ENCODE peak calls at places on chromosome 1, in five cellular contexts. One of them, this sample, is unnamed. For H3K9me3, the result is how much of the 10 kb centered on the place peaks cover.

GRCh38 chr1:198273901-198274300 is 117.1 kb downstream of the NEK7 start:
- DNase-seq in IMR-90: no peak
- DNase-seq in H1: no peak
- DNase-seq in mesenchymal stem cell: no peak
- DNase-seq in neuronal stem cell: no peak
- DNase-seq in this sample: no peak

GRCh38 chr1:226808501-226808900 is 61.9 kb upstream of the PSEN2 start:
- DNase-seq in mesenchymal stem cell: no peak
- DNase-seq in H1: no peak
- DNase-seq in IMR-90: no peak
- DNase-seq in neuronal stem cell: no peak
- DNase-seq in this sample: no peak

GRCh38 chr1:42965339-42965738 is 6.7 kb upstream of the SLC2A1 start:
- DNase-seq in neuronal stem cell: no peak
- DNase-seq in H1: no peak
- DNase-seq in mesenchymal stem cell: no peak
- DNase-seq in IMR-90: no peak
- DNase-seq in this sample: peak

GRCh38 chr1:65084068-65084467 is 63.9 kb upstream of the AK4 start:
- DNase-seq in mesenchymal stem cell: no peak
- DNase-seq in neuronal stem cell: no peak
- DNase-seq in IMR-90: no peak
- DNase-seq in H1: no peak
- DNase-seq in this sample: no peak

GRCh38 chr1:178939328-178939727 is 68.5 kb upstream of the ANGPTL1 start:
- DNase-seq in mesenchymal stem cell: no peak
- DNase-seq in neuronal stem cell: no peak
- DNase-seq in IMR-90: no peak
- DNase-seq in H1: no peak
- DNase-seq in this sample: no peak

GRCh38 chr1:219990782-219991510 is 55.4 kb downstream of the EPRS1 start:
- DNase-seq in mesenchymal stem cell: peak
- DNase-seq in IMR-90: peak
- DNase-seq in neuronal stem cell: peak
- DNase-seq in H1: no peak
- DNase-seq in this sample: no peak

GRCh38 chr1:35016406-35016805 is 15.3 kb downstream of the ZMYM6 start:
- DNase-seq in neuronal stem cell: no peak
- DNase-seq in mesenchymal stem cell: no peak
- DNase-seq in IMR-90: no peak
- DNase-seq in H1: no peak
- DNase-seq in this sample: no peak

GRCh38 chr1:15680131-15680530 is 4.0 kb upstream of the PLEKHM2 start:
- DNase-seq in neuronal stem cell: no peak
- DNase-seq in H1: no peak
- DNase-seq in mesenchymal stem cell: peak
- DNase-seq in IMR-90: peak
- DNase-seq in this sample: peak

GRCh38 chr1:181057079-181057478 is 23.3 kb downstream of the MR1 start:
- DNase-seq in neuronal stem cell: no peak
- DNase-seq in IMR-90: no peak
- DNase-seq in mesenchymal stem cell: peak
- DNase-seq in H1: no peak
- DNase-seq in this sample: no peak

GRCh38 chr1:55063562-55063942 is 24.2 kb downstream of the PCSK9 start:
- DNase-seq in neuronal stem cell: no peak
- DNase-seq in IMR-90: no peak
- DNase-seq in mesenchymal stem cell: no peak
- DNase-seq in H1: no peak
- DNase-seq in this sample: no peak

GRCh38 chr1:205458777-205459566 is 3.1 kb upstream of the BLACAT1 start:
- DNase-seq in IMR-90: peak
- DNase-seq in mesenchymal stem cell: peak
- DNase-seq in neuronal stem cell: no peak
- DNase-seq in H1: no peak
- DNase-seq in this sample: peak

GRCh38 chr1:156669794-156670193 is 7.4 kb downstream of the NES start:
- DNase-seq in IMR-90: no peak
- DNase-seq in neuronal stem cell: no peak
- DNase-seq in mesenchymal stem cell: no peak
- DNase-seq in H1: no peak
- DNase-seq in this sample: no peak

GRCh38 chr1:156667610-156667967 is 9.6 kb downstream of the NES start:
- DNase-seq in H1: no peak
- DNase-seq in neuronal stem cell: no peak
- DNase-seq in mesenchymal stem cell: peak
- DNase-seq in IMR-90: peak
- DNase-seq in this sample: no peak

GRCh38 chr1:156668801-156669637 is 8.2 kb downstream of the NES start:
- DNase-seq in neuronal stem cell: no peak
- DNase-seq in mesenchymal stem cell: no peak
- DNase-seq in H1: no peak
- DNase-seq in IMR-90: no peak
- DNase-seq in this sample: no peak

GRCh38 chr1:156666862-156667609 is 10.2 kb downstream of the NES start:
- DNase-seq in IMR-90: no peak
- DNase-seq in mesenchymal stem cell: no peak
- DNase-seq in H1: no peak
- DNase-seq in neuronal stem cell: no peak
- DNase-seq in this sample: peak

DNA sequence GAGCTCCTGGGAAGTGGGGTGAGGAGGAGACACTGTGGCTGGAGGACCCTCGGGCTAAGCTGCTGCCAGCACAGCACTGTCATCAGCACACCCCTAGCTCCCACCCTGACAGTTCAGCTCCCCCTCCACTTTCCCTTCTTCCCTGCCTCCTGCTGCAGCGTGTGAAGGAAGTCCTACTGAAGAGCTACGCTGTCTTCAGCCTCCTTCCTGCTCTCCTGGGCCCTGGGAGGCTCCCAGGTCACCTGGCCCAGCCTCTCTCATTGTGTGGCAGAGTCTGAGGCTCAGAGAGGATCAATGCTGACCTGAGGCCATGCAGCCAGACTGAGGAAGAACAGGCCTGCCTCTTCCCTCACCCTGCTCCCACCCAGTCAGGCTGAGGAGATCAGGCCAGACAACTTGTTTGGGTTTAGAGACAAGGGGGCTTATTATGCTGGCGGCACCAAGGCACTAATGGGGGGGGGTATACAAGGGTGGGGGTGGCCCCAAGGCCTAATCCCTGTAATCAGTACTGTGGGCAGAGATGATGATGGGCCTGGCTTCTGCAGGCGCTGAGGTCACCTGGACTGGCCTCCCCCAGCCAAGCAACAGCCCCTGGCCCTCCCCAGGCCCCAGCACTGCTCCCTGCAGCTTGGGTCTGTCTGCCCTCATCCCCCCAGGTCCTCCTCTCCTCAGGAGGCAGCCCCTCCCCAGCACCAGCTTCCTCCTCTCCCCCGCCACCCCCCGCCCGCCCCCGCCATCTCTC is 9.1 kb downstream of the NES start:
- DNase-seq in IMR-90: no peak
- DNase-seq in mesenchymal stem cell: no peak
- DNase-seq in H1: no peak
- DNase-seq in neuronal stem cell: no peak
- DNase-seq in this sample: no peak
- H3K14ac ChIP-seq in IMR-90: peak
- H3K14ac ChIP-seq in mesenchymal stem cell: no peak
- H3K14ac ChIP-seq in H1: no peak
- H3K14ac ChIP-seq in neuronal stem cell: peak
- H3K14ac ChIP-seq in this sample: peak

DNA sequence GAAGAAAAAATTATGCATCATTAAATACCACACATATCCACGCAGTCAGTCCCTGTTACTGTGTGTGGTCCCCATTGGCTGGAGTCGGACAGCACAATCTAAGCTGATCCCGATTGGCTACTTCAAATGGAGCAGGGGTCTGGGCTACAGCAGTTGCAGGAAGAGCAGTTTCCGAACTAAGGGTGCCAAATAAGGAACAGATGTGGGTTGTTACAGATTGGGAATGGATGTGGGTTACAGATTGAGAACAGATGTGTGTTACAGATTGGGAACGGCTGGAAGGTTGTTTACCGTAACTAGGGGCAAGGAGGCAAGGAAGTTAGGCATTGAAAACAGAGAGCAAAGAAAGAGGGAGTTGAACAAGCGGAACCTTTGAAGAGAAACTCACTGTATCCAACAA is 19.9 kb downstream of the OR2L13 start:
- DNase-seq in mesenchymal stem cell: no peak
- DNase-seq in H1: no peak
- DNase-seq in IMR-90: no peak
- DNase-seq in neuronal stem cell: no peak
- DNase-seq in this sample: no peak
- H3K9me3 ChIP-seq in mesenchymal stem cell: under half
- H3K9me3 ChIP-seq in H1: under half
- H3K9me3 ChIP-seq in IMR-90: under half
- H3K9me3 ChIP-seq in neuronal stem cell: under half
- H3K9me3 ChIP-seq in this sample: under half

GRCh38 chr1:7942701-7943029 is 2.0 kb upstream of the TNFRSF9 start:
- DNase-seq in mesenchymal stem cell: no peak
- DNase-seq in IMR-90: no peak
- DNase-seq in H1: no peak
- DNase-seq in neuronal stem cell: no peak
- DNase-seq in this sample: no peak
- H3K4me3 ChIP-seq in mesenchymal stem cell: no peak
- H3K4me3 ChIP-seq in IMR-90: no peak
- H3K4me3 ChIP-seq in H1: no peak
- H3K4me3 ChIP-seq in neuronal stem cell: no peak
- H3K4me3 ChIP-seq in this sample: no peak

DNA sequence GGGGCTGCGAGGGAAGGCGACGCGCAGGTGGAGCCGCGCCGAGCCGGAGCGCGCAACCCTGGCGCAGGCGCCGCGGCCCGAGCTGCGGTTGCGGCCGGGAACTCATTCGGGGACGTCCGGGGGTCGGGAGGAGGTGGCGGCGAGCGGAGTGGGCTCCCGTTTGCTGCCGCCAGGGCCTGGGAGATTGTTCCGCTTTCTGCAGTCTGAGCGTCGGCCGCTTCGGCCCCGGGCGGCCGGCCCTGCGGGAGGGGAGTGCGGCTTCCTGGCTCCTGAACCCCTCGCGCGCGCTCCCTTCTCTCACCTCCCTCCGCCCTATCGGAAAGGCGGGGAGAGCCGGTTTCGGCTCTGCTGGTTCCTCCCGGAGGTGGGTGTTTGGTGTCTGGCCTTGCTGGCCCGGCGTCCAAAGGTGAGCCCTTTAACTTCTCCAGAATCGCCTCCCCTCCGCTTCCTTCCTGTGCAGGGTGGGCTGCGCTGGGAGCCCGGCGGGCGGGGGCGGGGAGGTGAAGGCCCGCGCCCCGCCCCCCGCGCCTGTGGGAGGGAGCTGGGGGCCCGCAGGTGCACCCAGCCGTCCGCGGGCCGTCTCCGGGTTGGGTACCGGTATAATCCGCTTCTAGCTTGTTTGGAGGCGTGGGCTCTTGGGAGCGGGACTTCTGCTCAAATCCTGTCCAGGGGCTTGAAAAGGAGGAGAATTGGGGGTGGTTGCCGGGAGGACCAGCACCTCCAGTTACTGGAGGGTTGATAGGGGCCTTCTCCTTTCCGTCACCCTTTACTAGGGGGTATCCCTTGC is 683 bp downstream of the LRRC8D start:
- DNase-seq in mesenchymal stem cell: peak
- DNase-seq in IMR-90: peak
- DNase-seq in H1: no peak
- DNase-seq in neuronal stem cell: no peak
- DNase-seq in this sample: peak
- H3K14ac ChIP-seq in mesenchymal stem cell: no peak
- H3K14ac ChIP-seq in IMR-90: no peak
- H3K14ac ChIP-seq in H1: no peak
- H3K14ac ChIP-seq in neuronal stem cell: peak
- H3K14ac ChIP-seq in this sample: peak

GRCh38 chr1:247966520-247967204 is 1.6 kb downstream of the OR2AK2 start:
- DNase-seq in H1: no peak
- DNase-seq in neuronal stem cell: no peak
- DNase-seq in IMR-90: no peak
- DNase-seq in mesenchymal stem cell: no peak
- DNase-seq in this sample: no peak
- H3K9me3 ChIP-seq in H1: under half
- H3K9me3 ChIP-seq in neuronal stem cell: under half
- H3K9me3 ChIP-seq in IMR-90: under half
- H3K9me3 ChIP-seq in mesenchymal stem cell: under half
- H3K9me3 ChIP-seq in this sample: under half

GRCh38 chr1:207820568-207821463 is 69.0 kb downstream of the CD46 start:
- DNase-seq in H1: no peak
- DNase-seq in neuronal stem cell: no peak
- DNase-seq in IMR-90: no peak
- DNase-seq in mesenchymal stem cell: no peak
- DNase-seq in this sample: no peak

GRCh38 chr1:207823531-207823879 is 71.7 kb downstream of the CD46 start:
- DNase-seq in H1: no peak
- DNase-seq in neuronal stem cell: no peak
- DNase-seq in mesenchymal stem cell: no peak
- DNase-seq in IMR-90: no peak
- DNase-seq in this sample: no peak

GRCh38 chr1:207822602-207823451 is 71.0 kb downstream of the CD46 start:
- DNase-seq in neuronal stem cell: no peak
- DNase-seq in IMR-90: peak
- DNase-seq in mesenchymal stem cell: peak
- DNase-seq in H1: no peak
- DNase-seq in this sample: peak

GRCh38 chr1:207822124-207822601 is 70.3 kb downstream of the CD46 start:
- DNase-seq in H1: no peak
- DNase-seq in mesenchymal stem cell: no peak
- DNase-seq in neuronal stem cell: no peak
- DNase-seq in IMR-90: no peak
- DNase-seq in this sample: no peak

DNA sequence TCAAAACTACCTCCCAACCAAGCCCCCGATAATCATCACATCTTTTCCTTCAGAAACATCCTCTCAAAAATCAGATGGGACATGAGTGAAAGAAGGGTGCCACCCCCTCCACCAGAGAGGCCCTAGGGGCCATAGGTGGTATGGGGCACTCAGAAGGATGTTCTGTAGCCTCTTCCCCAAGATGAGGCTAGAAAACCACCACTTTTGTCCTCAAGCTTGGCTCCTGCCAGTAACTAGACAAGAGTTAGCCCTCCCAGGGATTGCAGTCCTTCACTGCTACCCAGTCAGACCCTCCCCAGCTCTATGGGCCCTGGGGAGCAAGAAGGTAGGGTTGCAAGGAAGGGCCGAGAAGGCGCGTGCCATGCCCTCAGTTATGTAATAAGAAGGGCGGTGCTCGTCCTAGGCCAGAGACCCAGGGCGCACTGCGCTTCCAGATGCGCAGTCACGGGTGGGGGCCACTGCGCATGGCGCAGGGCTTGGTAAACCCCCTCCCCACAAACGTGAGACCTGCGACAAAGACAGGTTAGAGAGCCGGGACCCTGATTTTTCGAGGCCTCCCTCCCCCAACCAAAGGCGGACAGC is 69.7 kb downstream of the CD46 start:
- DNase-seq in IMR-90: no peak
- DNase-seq in mesenchymal stem cell: no peak
- DNase-seq in H1: no peak
- DNase-seq in neuronal stem cell: no peak
- DNase-seq in this sample: no peak
- H3K4me3 ChIP-seq in IMR-90: no peak
- H3K4me3 ChIP-seq in mesenchymal stem cell: no peak
- H3K4me3 ChIP-seq in H1: no peak
- H3K4me3 ChIP-seq in neuronal stem cell: no peak
- H3K4me3 ChIP-seq in this sample: no peak

GRCh38 chr1:10634075-10634427 is 159.3 kb downstream of the PEX14 start:
- DNase-seq in mesenchymal stem cell: no peak
- DNase-seq in H1: no peak
- DNase-seq in IMR-90: no peak
- DNase-seq in neuronal stem cell: no peak
- DNase-seq in this sample: no peak
- H3K14ac ChIP-seq in mesenchymal stem cell: no peak
- H3K14ac ChIP-seq in H1: no peak
- H3K14ac ChIP-seq in IMR-90: no peak
- H3K14ac ChIP-seq in neuronal stem cell: peak
- H3K14ac ChIP-seq in this sample: no peak

GRCh38 chr1:246966502-246966901 is 34.8 kb upstream of the AHCTF1 start:
- DNase-seq in H1: no peak
- DNase-seq in mesenchymal stem cell: no peak
- DNase-seq in neuronal stem cell: no peak
- DNase-seq in IMR-90: no peak
- DNase-seq in this sample: no peak
- H3K9me3 ChIP-seq in H1: under half
- H3K9me3 ChIP-seq in mesenchymal stem cell: under half
- H3K9me3 ChIP-seq in neuronal stem cell: under half
- H3K9me3 ChIP-seq in IMR-90: under half
- H3K9me3 ChIP-seq in this sample: under half